ENCODE peak calls at places on chromosomes 4 and X, in nine cellular contexts. K, Q, E, A, T, M, B, V and R are unnamed samples.

GRCh38 chr4:77007358-77008230 is 58.0 kb downstream of the SEPTIN11 start:
- DNase-seq in K (peak), Q (no peak), E (no peak), A (no peak), T (no peak), M (no peak), B (no peak), V (no peak), R (no peak)

GRCh38 chr4:146029939-146030710 is 91.5 kb upstream of the ZNF827 start:
- DNase-seq in K (peak), Q (no peak), E (no peak), A (no peak), T (no peak), M (no peak), B (peak), V (no peak), R (no peak)

GRCh38 chrX:8748855-8749254 is 16.9 kb upstream of the ANOS1 start:
- DNase-seq in K (peak), Q (peak), E (no peak), A (peak), T (no peak), M (peak), B (no peak), V (peak), R (no peak)

GRCh38 chr4:100240008-100240407 is 49.7 kb upstream of the DDIT4L start:
- DNase-seq in K (no peak), Q (no peak), E (no peak), A (no peak), T (no peak), M (peak), B (no peak), V (no peak), R (no peak)

GRCh38 chr4:86831262-86832090 is 17.7 kb downstream of the SLC10A6 start:
- DNase-seq in K (no peak), Q (peak), E (peak), A (no peak), T (peak), M (no peak), B (no peak), V (no peak), R (peak)

GRCh38 chr4:2330119-2331042 is 68.5 kb upstream of the MXD4 start:
- DNase-seq in K (no peak), Q (peak), E (peak), A (no peak), T (no peak), M (peak), B (no peak), V (no peak), R (peak)

GRCh38 chrX:131841496-131842410 is 181.3 kb upstream of the STK26 start:
- DNase-seq in K (peak), Q (peak), E (peak), A (peak), T (peak), M (peak), B (no peak), V (peak), R (no peak)

GRCh38 chr4:2260336-2261109 is 1.4 kb downstream of the MXD4 start:
- DNase-seq in K (no peak), Q (no peak), E (no peak), A (no peak), T (no peak), M (no peak), B (no peak), V (no peak), R (no peak)

GRCh38 chr4:139958738-139959096 is 195.3 kb downstream of the MAML3 start:
- DNase-seq in K (no peak), Q (no peak), E (no peak), A (no peak), T (no peak), M (no peak), B (no peak), V (no peak), R (no peak)

GRCh38 chr4:155612074-155612473 is 54.6 kb upstream of the GUCY1A1 start:
- DNase-seq in K (no peak), Q (no peak), E (no peak), A (no peak), T (no peak), M (no peak), B (no peak), V (no peak), R (no peak)

GRCh38 chrX:3362956-3363355 is 16.5 kb upstream of the MXRA5 start:
- DNase-seq in K (no peak), Q (no peak), E (no peak), A (no peak), T (no peak), M (no peak), B (no peak), V (no peak), R (no peak)

GRCh38 chr4:152352645-152353116 is 183.2 kb downstream of the FBXW7 start:
- DNase-seq in K (peak), Q (peak), E (peak), A (no peak), T (peak), M (no peak), B (peak), V (peak), R (no peak)

GRCh38 chr4:55768291-55768690 is 51.3 kb upstream of the EXOC1L start:
- DNase-seq in K (peak), Q (no peak), E (no peak), A (no peak), T (peak), M (no peak), B (no peak), V (no peak), R (no peak)

GRCh38 chrX:132433551-132433950 is 55.3 kb downstream of the MBNL3 start:
- DNase-seq in K (no peak), Q (no peak), E (no peak), A (no peak), T (peak), M (no peak), B (no peak), V (no peak), R (no peak)

GRCh38 chr4:87268401-87268800 is 48.0 kb upstream of the KLHL8 start:
- DNase-seq in K (no peak), Q (no peak), E (no peak), A (no peak), T (no peak), M (no peak), B (no peak), V (no peak), R (no peak)

GRCh38 chr4:133513891-133514290 is 364.8 kb downstream of the PCDH10 start:
- DNase-seq in K (no peak), Q (no peak), E (no peak), A (no peak), T (no peak), M (no peak), B (no peak), V (no peak), R (no peak)

GRCh38 chr4:158111241-158111640 is 61.6 kb downstream of the GASK1B start:
- DNase-seq in K (no peak), Q (no peak), E (no peak), A (no peak), T (no peak), M (no peak), B (no peak), V (no peak), R (no peak)

GRCh38 chrX:103791233-103791632 is 14.6 kb downstream of the PLP1 start:
- DNase-seq in K (no peak), Q (no peak), E (no peak), A (no peak), T (no peak), M (no peak), B (no peak), V (no peak), R (no peak)

GRCh38 chrX:148902581-148902980 is 402.2 kb downstream of the AFF2 start:
- DNase-seq in K (no peak), Q (no peak), E (no peak), A (no peak), T (no peak), M (no peak), B (no peak), V (no peak), R (no peak)

GRCh38 chrX:138704101-138704500 is 7.4 kb downstream of the FGF13 start:
- DNase-seq in K (no peak), Q (no peak), E (no peak), A (no peak), T (no peak), M (no peak), B (no peak), V (no peak), R (no peak)

DNA sequence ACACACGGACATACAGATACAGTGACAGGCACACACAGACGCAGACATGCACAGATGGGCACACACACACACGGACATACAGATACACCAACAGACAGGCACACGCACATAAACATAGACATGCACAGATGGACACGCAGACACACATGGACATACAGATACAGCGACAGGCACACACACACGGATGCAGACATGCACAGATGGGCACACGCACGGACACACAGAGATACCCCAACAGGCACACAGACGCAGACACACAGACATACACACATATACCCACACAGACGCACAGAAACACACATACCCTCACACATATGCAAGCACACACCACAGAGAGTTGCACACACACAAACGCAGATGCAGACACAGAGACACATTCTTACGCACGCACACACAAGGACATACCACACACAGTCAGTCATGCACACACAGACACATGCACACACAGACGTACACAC is 24.4 kb upstream of the SLC25A6 start:
- DNase-seq in K (no peak), Q (no peak), E (no peak), A (no peak), T (no peak), M (no peak), B (no peak), V (no peak), R (no peak)
- TF ChIP-seq REST in K (no peak), Q (no peak), E (no peak), A (no peak), T (no peak), M (no peak), B (no peak), V (no peak), R (no peak)

DNA sequence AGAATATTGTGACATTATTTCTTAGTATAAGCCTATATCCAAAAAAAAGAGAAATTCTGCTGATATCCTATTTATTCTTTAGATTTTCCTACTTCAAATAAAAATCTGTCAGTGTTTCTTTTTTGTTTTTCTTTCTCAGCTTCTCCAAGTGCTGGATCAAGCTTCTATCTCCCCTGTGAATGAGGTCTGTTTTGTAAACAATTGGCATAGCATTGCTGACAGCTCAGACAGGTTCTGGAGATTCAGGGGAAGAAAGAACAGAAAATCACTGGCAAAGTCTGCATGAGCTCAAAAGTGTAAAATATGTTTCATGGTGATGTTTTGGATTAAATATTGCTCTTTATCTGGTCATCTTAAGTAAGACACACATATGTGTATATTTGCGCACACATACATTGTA is 491.9 kb upstream of the IGFBP7 start:
- DNase-seq in K (no peak), Q (no peak), E (no peak), A (no peak), T (no peak), M (no peak), B (no peak), V (no peak), R (no peak)
- TF ChIP-seq REST in K (no peak), Q (no peak), E (no peak), A (no peak), T (no peak), M (no peak), B (no peak), V (no peak), R (no peak)

GRCh38 chr4:111778543-111778942 is 366.7 kb upstream of the FAM241A start:
- DNase-seq in K (peak), Q (no peak), E (peak), A (no peak), T (no peak), M (no peak), B (no peak), V (no peak), R (no peak)
- TF ChIP-seq REST in K (no peak), Q (no peak), E (no peak), A (no peak), T (no peak), M (no peak), B (no peak), V (no peak), R (no peak)

DNA sequence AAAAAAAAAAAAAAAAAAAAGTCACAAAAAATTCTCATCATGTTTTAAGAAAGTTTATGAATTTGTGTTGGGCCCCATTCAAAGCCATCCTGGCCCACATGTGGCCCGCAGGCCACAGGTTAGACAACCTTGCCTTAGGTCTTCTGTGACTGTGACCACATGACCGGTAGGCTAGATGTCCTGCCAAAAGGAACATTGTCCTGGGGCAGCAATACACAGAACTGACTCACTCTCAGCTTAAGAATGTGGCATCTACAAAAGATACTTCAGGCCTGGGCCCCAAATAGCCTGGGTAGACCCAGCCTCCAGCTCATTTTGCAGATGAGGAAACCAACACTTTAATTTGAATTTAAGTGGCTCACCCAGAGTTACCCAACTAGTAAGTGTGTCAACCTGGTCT is 10.0 kb downstream of the AWAT2 start:
- DNase-seq in K (no peak), Q (no peak), E (no peak), A (no peak), T (no peak), M (no peak), B (no peak), V (no peak), R (no peak)
- TF ChIP-seq REST in K (no peak), Q (no peak), E (no peak), A (no peak), T (no peak), M (no peak), B (no peak), V (no peak), R (no peak)

DNA sequence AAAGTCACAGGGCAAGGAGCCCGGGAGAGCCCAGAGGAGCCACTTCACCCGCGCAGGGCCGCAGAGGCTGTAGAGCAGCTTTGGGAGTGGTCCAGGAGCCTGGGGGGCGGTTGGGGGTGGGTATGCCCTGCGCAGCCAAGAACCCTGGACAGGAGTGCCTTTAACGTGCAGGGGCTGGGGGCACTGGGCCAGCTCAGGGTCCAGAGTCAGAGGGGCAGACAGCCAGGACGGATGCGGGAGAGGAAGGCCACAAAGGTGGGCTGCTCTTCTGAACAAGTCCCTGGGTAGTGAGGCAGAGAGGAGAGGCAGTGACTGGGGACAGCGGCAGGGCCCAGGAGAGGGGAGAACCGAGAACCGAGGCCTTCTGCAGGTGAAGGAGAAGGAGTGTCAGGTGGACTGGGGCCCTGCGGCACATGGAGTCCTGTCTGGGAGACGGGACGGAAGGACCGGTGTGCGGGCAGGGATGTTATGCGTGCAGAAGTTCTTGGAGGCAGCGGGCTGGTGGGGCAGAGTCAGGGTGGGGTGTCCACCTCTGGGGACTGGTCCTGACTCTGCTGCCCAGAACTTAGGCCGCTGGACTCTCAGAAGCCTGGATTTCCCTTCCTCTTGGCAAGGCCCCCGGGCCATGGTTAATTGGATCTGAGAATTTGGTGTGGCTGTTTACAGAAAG is 31.8 kb downstream of the ADRA2C start:
- DNase-seq in K (no peak), Q (no peak), E (no peak), A (no peak), T (no peak), M (no peak), B (no peak), V (no peak), R (no peak)
- TF ChIP-seq REST in K (no peak), Q (no peak), E (no peak), A (no peak), T (no peak), M (no peak), B (no peak), V (no peak), R (no peak)